ENCODE peak calls at places on chromosomes 12 and 14, in seven cellular contexts. O is nephron progenitor cell; Y is activated CD4-positive, alpha-beta T cell treated with anti-CD3 and anti-CD28 coated beads, Interleukin-2, amount 10 ng/mL, durations not matched to agents 24 days and 14 days; L is glutamatergic neuron; B is left colon; R is osteoblast; G is AG08396. N is an unnamed sample.

GRCh38 chr12:104365921-104366410 is 62.4 kb downstream of the EID3 start:
- DNase-seq in O (no peak), Y (no peak), L (no peak), B (no peak), R (no peak), G (no peak), N (no peak)

GRCh38 chr12:52243774-52244614 is 11.0 kb downstream of the KRT7 start:
- DNase-seq in O (no peak), Y (peak; percentile 92), L (no peak), B (peak; percentile 52), R (peak; percentile 100), G (peak; percentile 96), N (peak; percentile 62)

GRCh38 chr12:113075137-113075683 is 18.7 kb downstream of the DTX1 start:
- DNase-seq in O (no peak), Y (no peak), L (no peak), B (no peak), R (no peak), G (no peak), N (no peak)

GRCh38 chr12:72095025-72095424 is 156.4 kb downstream of the TPH2 start:
- DNase-seq in O (no peak), Y (no peak), L (no peak), B (no peak), R (no peak), G (no peak), N (no peak)

GRCh38 chr14:68143341-68143807 is 323.8 kb downstream of the RAD51B start:
- DNase-seq in O (no peak), Y (no peak), L (no peak), B (peak; percentile 59), R (no peak), G (no peak), N (peak; percentile 45)

GRCh38 chr12:128381537-128381936 is 114.6 kb downstream of the TMEM132C start:
- DNase-seq in O (peak; percentile 38), Y (no peak), L (no peak), B (no peak), R (no peak), G (no peak), N (no peak)

GRCh38 chr14:42884100-42884499 is 1277.4 kb downstream of the LRFN5 start:
- DNase-seq in O (no peak), Y (no peak), L (no peak), B (no peak), R (no peak), G (no peak), N (no peak)

GRCh38 chr14:53432378-53432802 is 279.3 kb upstream of the DDHD1 start:
- DNase-seq in O (peak; percentile 48), Y (peak; percentile 58), L (peak; percentile 40), B (no peak), R (peak; percentile 82), G (peak; percentile 56), N (peak; percentile 20)

GRCh38 chr14:61761557-61761956 is 663 bp upstream of the SNAPC1 start:
- DNase-seq in O (no peak), Y (no peak), L (no peak), B (peak; percentile 15), R (no peak), G (no peak), N (no peak)

GRCh38 chr14:22168092-22168955 is 420.7 kb downstream of the DAD1 start:
- DNase-seq in O (no peak), Y (peak; percentile 60), L (no peak), B (no peak), R (no peak), G (no peak), N (no peak)

GRCh38 chr12:2268478-2269286 is 215.9 kb downstream of the CACNA1C start:
- DNase-seq in O (no peak), Y (no peak), L (no peak), B (no peak), R (peak; percentile 89), G (peak; percentile 62), N (no peak)

GRCh38 chr12:19369691-19370148 is 69.6 kb upstream of the AEBP2 start:
- DNase-seq in O (no peak), Y (no peak), L (no peak), B (no peak), R (peak; percentile 83), G (peak; percentile 65), N (peak; percentile 83)